ENCODE peak calls at places on chromosomes 5 and 9, in five cellular contexts. A is AG09309, J is heart left ventricle, F is cardiac muscle cell, M is neural progenitor cell. G is an unnamed sample.

GRCh38 chr9:101028346-101029299 is at the start of gene PLPPR1:
- DNase-seq in A (no peak), J (peak), F (peak), M (peak), G (peak)

GRCh38 chr5:150585781-150586461 is 54.5 kb upstream of the SYNPO start:
- DNase-seq in A (no peak), J (no peak), F (no peak), M (no peak), G (no peak)

GRCh38 chr5:73288803-73289720 is 116.1 kb downstream of the TMEM174 start:
- DNase-seq in A (no peak), J (no peak), F (no peak), M (no peak), G (no peak)

GRCh38 chr5:176152191-176152932 is 85.9 kb upstream of the SIMC1 start:
- DNase-seq in A (no peak), J (no peak), F (no peak), M (peak), G (no peak)

GRCh38 chr5:142000709-142001484 is 11.9 kb downstream of the GNPDA1 start:
- DNase-seq in A (no peak), J (no peak), F (peak), M (peak), G (no peak)

GRCh38 chr9:87324613-87325194 is 173.0 kb upstream of the DAPK1 start:
- DNase-seq in A (no peak), J (no peak), F (peak), M (peak), G (no peak)

GRCh38 chr5:130992095-130992494 is 173.0 kb downstream of the HINT1 start:
- DNase-seq in A (peak), J (no peak), F (peak), M (no peak), G (no peak)

GRCh38 chr9:77911928-77912327 is 119.7 kb downstream of the GNAQ start:
- DNase-seq in A (no peak), J (no peak), F (no peak), M (no peak), G (no peak)

GRCh38 chr5:162429161-162429560 is 361.6 kb downstream of the GABRG2 start:
- DNase-seq in A (no peak), J (no peak), F (no peak), M (no peak), G (no peak)

GRCh38 chr5:165209101-165209727 is 1703.8 kb downstream of the MAT2B start:
- DNase-seq in A (no peak), J (no peak), F (peak), M (peak), G (peak)

GRCh38 chr5:7576023-7576715 is 180.2 kb downstream of the ADCY2 start:
- DNase-seq in A (no peak), J (no peak), F (no peak), M (no peak), G (no peak)

GRCh38 chr5:67536892-67537291 is 340.3 kb upstream of the CD180 start:
- DNase-seq in A (no peak), J (no peak), F (peak), M (no peak), G (no peak)

DNA sequence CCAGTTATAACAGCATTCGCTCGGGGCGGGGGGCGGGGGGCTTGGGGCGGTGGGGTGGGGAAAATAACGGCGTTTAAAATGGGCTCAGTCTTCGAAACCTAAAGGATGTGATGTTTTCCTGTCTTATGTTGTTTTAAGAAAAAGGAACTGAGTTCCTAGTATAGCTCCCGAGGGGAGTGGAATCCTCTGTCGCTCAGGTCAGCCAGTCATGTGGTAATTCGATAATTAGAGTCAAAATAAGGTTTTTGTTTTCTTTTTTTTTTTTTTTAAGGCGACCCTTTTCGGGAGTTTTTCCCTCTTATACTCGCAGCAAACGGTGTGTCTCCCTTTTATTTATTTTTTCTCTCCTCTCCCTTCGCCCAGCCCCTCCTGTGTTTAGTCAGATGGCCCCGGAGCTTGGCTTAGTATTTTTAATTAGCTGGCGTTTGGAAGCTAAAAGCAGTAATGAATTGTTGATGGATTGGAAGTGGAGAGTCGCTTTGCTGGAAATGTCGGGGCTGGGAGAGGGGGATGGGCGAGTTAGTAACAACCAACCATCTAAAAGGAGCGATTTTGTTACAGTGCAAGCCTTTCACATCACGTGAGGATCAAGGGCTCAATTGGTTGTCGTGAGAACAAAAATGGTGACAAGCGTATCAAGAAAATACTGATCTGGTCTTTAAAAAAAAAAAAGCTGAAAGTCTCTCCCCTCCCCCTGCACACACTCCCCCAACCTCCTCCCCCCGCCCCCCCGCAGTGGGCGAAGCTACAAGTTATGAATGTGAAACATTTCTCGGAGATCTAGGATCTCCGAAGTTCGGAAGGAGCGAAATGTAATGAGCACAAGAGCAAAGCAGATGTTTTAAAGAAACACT is 704 bp upstream of the ZNF608 start:
- DNase-seq in A (no peak), J (peak), F (peak), M (peak), G (peak)
- H3K4me3 ChIP-seq in A (peak), J (peak), F (peak), M (peak), G (peak)

DNA sequence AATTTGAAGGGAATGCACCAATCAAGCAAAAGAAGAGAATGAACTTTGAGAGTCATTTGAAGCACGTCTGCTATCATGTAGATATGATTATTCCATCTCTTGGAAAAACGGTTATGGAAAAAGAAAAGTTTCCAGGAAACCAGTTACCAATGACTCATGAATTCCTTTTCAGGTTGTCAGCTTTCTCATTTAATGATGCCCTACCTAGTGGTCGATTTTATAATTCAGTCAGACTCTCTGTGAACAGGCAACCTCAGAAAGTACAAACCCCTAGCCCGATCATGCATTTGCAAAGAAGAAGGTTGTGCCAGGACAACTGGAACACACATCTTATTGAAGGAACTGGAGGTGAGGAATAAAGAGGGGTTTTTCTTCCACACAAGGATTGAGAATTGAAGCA is 355.1 kb upstream of the GRIA1 start:
- DNase-seq in A (no peak), J (no peak), F (no peak), M (no peak), G (no peak)
- TF ChIP-seq CTCF in A (no peak), J (no peak), F (no peak), M (no peak), G (no peak)

DNA sequence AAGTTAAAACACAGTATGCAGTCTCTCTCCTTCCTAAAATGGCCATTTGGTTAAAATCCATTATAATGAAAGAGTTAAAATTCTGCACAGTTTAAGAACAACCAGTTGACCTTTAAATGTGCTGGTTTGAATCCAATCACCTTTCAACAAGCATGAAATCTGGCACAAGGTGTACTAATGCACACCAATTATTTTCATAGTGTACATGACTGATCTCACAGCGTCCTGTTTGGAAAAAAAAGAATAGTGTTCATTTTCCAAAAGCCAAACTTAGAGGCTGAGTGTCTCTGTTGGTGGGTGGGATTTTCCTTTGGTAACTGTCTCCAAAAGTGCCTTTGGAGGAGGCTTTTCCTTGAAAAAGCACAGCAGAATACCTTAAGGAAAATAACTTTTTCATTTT is 180.6 kb downstream of the DEPDC1B start:
- DNase-seq in A (no peak), J (no peak), F (no peak), M (no peak), G (no peak)
- H3K4me3 ChIP-seq in A (no peak), J (no peak), F (no peak), M (no peak), G (peak)

GRCh38 chr9:132669329-132669635 is 501 bp downstream of the DDX31 start:
- DNase-seq in A (no peak), J (no peak), F (no peak), M (no peak), G (no peak)
- TF ChIP-seq CTCF in A (no peak), J (no peak), F (no peak), M (no peak), G (no peak)

GRCh38 chr5:42952575-42952974 is 87.5 kb downstream of the ANXA2R start:
- DNase-seq in A (no peak), J (no peak), F (no peak), M (no peak), G (no peak)
- H3K4me3 ChIP-seq in A (peak), J (no peak), F (no peak), M (no peak), G (peak)

GRCh38 chr9:15509931-15510788 is 610 bp downstream of the PSIP1 start:
- DNase-seq in A (no peak), J (peak), F (peak), M (peak), G (peak)

GRCh38 chr9:15510789-15511575 is at the start of gene PSIP1:
- DNase-seq in A (peak), J (peak), F (peak), M (peak), G (peak)

GRCh38 chr9:15501179-15501578 is 9.6 kb downstream of the PSIP1 start:
- DNase-seq in A (no peak), J (no peak), F (no peak), M (no peak), G (no peak)

GRCh38 chr9:15501803-15502202 is 9.0 kb downstream of the PSIP1 start:
- DNase-seq in A (no peak), J (no peak), F (no peak), M (no peak), G (no peak)

DNA sequence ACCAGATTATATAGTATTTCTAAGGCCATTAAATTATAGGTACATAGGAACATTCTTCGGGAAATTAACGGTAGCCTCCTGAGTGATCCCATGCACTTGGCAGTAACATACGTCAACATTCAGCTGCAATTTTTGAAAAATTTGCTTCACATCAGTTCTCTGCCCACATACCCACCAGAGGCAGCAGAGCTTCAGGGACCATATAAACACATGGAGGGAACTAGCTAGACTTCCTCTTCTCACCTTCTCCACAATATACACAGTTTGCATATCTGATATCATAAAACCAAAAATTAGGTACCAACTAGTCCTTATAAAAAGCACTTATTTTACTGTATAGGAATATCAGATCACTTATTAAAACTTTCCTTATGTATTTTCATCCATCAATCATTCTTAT is 4.8 kb downstream of the PSIP1 start:
- DNase-seq in A (no peak), J (no peak), F (no peak), M (no peak), G (no peak)
- TF ChIP-seq CTCF in A (no peak), J (no peak), F (no peak), M (no peak), G (no peak)

G was measured in GM06990.